ENCODE peak calls at places on chromosome 13, in seven cellular contexts. K, W, P, Z, Y, X and F are unnamed samples.
A peak's percentile ranks its signal among the peaks of the same experiment; 100 is the strongest.

GRCh38 chr13:23427342-23428182 is 5.9 kb downstream of the SACS start:
- DNase-seq in K (peak; percentile 94), W (peak; percentile 90), P (peak; percentile 79), Z (no peak), Y (peak; percentile 25), X (no peak), F (peak; percentile 73)

GRCh38 chr13:71118779-71119364 is 748.1 kb downstream of the DACH1 start:
- DNase-seq in K (no peak), W (no peak), P (no peak), Z (no peak), Y (no peak), X (no peak), F (no peak)

GRCh38 chr13:45180713-45181601 is 19.9 kb downstream of the KCTD4 start:
- DNase-seq in K (no peak), W (no peak), P (no peak), Z (no peak), Y (no peak), X (no peak), F (no peak)

GRCh38 chr13:85441364-85441763 is 357.9 kb downstream of the SLITRK6 start:
- DNase-seq in K (no peak), W (no peak), P (peak; percentile 38), Z (no peak), Y (no peak), X (no peak), F (no peak)

GRCh38 chr13:93230466-93230865 is 3.9 kb downstream of the GPC6 start:
- DNase-seq in K (peak; percentile 85), W (peak; percentile 68), P (no peak), Z (no peak), Y (no peak), X (no peak), F (no peak)

GRCh38 chr13:112443191-112444000 is 67.2 kb downstream of the SPACA7 start:
- DNase-seq in K (no peak), W (no peak), P (no peak), Z (no peak), Y (no peak), X (peak; percentile 41), F (no peak)

GRCh38 chr13:90760639-90761038 is 586.8 kb upstream of the MIR17HG start:
- DNase-seq in K (no peak), W (no peak), P (no peak), Z (no peak), Y (no peak), X (no peak), F (no peak)

GRCh38 chr13:91356919-91357612 is 9.6 kb downstream of the MIR17HG start:
- DNase-seq in K (no peak), W (no peak), P (no peak), Z (no peak), Y (no peak), X (no peak), F (no peak)

GRCh38 chr13:72255908-72256307 is 388.9 kb upstream of the DACH1 start:
- DNase-seq in K (peak; percentile 20), W (no peak), P (peak; percentile 19), Z (no peak), Y (peak; percentile 48), X (peak; percentile 77), F (no peak)

GRCh38 chr13:71242191-71242590 is 624.8 kb downstream of the DACH1 start:
- DNase-seq in K (peak; percentile 11), W (no peak), P (no peak), Z (no peak), Y (no peak), X (no peak), F (no peak)

GRCh38 chr13:36476661-36477060 is 44.4 kb downstream of the CCNA1 start:
- DNase-seq in K (no peak), W (no peak), P (no peak), Z (no peak), Y (no peak), X (no peak), F (no peak)

GRCh38 chr13:38223093-38223492 is 126.6 kb upstream of the UFM1 start:
- DNase-seq in K (peak; percentile 60), W (no peak), P (no peak), Z (no peak), Y (no peak), X (peak; percentile 67), F (no peak)

GRCh38 chr13:58397596-58398387 is 766.2 kb downstream of the PCDH17 start:
- DNase-seq in K (no peak), W (no peak), P (no peak), Z (peak; percentile 21), Y (no peak), X (no peak), F (no peak)

GRCh38 chr13:27437126-27437525 is 12.7 kb downstream of the GTF3A start:
- DNase-seq in K (no peak), W (no peak), P (no peak), Z (no peak), Y (no peak), X (no peak), F (no peak)

GRCh38 chr13:79448413-79448812 is 32.5 kb upstream of the NDFIP2 start:
- DNase-seq in K (no peak), W (no peak), P (no peak), Z (no peak), Y (no peak), X (no peak), F (no peak)

GRCh38 chr13:106661236-106661635 is 93.3 kb upstream of the ARGLU1 start:
- DNase-seq in K (no peak), W (no peak), P (no peak), Z (no peak), Y (no peak), X (no peak), F (no peak)

GRCh38 chr13:48853381-48854102 is 122.2 kb upstream of the FNDC3A start:
- DNase-seq in K (peak; percentile 50), W (peak; percentile 23), P (no peak), Z (no peak), Y (no peak), X (no peak), F (no peak)

GRCh38 chr13:60170414-60170813 is 6.7 kb upstream of the DIAPH3 start:
- DNase-seq in K (no peak), W (no peak), P (no peak), Z (no peak), Y (no peak), X (no peak), F (no peak)

GRCh38 chr13:36858285-36858684 is 39.3 kb downstream of the RFXAP start:
- DNase-seq in K (peak; percentile 74), W (peak; percentile 32), P (peak; percentile 53), Z (no peak), Y (no peak), X (peak; percentile 80), F (peak; percentile 15)

GRCh38 chr13:24119593-24120508 is 40.7 kb upstream of the SPATA13 start:
- DNase-seq in K (peak; percentile 69), W (no peak), P (no peak), Z (no peak), Y (peak; percentile 43), X (peak; percentile 24), F (peak; percentile 13)

GRCh38 chr13:103066079-103066880 is at the start of gene SLC10A2:
- DNase-seq in K (no peak), W (no peak), P (no peak), Z (no peak), Y (no peak), X (no peak), F (no peak)

GRCh38 chr13:110683203-110683883 is 22.6 kb downstream of the CARS2 start:
- DNase-seq in K (peak; percentile 36), W (no peak), P (peak; percentile 49), Z (no peak), Y (peak; percentile 46), X (peak; percentile 6), F (no peak)
- TF ChIP-seq CTCF in K (peak; percentile 40), W (peak; percentile 32), P (peak; percentile 56), Z (peak; percentile 36), Y (peak; percentile 7), X (peak; percentile 37), F (peak; percentile 45)

GRCh38 chr13:99656843-99657506 is 155.7 kb downstream of the TM9SF2 start:
- DNase-seq in K (no peak), W (no peak), P (peak; percentile 8), Z (no peak), Y (no peak), X (no peak), F (no peak)

GRCh38 chr13:99657848-99658265 is 156.6 kb downstream of the TM9SF2 start:
- DNase-seq in K (peak; percentile 28), W (peak; percentile 9), P (peak; percentile 48), Z (peak; percentile 55), Y (peak; percentile 47), X (peak; percentile 32), F (no peak)

GRCh38 chr13:99660101-99660500 is 158.8 kb downstream of the TM9SF2 start:
- DNase-seq in K (no peak), W (no peak), P (no peak), Z (no peak), Y (no peak), X (no peak), F (no peak)

GRCh38 chr13:99659234-99659633 is 158.0 kb downstream of the TM9SF2 start:
- DNase-seq in K (no peak), W (no peak), P (no peak), Z (no peak), Y (no peak), X (peak; percentile 35), F (no peak)

GRCh38 chr13:99658266-99658991 is 157.2 kb downstream of the TM9SF2 start:
- DNase-seq in K (peak; percentile 65), W (peak; percentile 39), P (peak; percentile 64), Z (peak; percentile 67), Y (peak; percentile 48), X (peak; percentile 68), F (no peak)
- H3K4me3 ChIP-seq in K (peak overlapping the region; percentile 41), W (peak overlapping the region; percentile 37), P (peak overlapping the region; percentile 46), Z (peak overlapping the region; percentile 51), Y (peak overlapping the region; percentile 10), X (peak overlapping the region; percentile 7), F (peak overlapping the region; percentile 47)

DNA sequence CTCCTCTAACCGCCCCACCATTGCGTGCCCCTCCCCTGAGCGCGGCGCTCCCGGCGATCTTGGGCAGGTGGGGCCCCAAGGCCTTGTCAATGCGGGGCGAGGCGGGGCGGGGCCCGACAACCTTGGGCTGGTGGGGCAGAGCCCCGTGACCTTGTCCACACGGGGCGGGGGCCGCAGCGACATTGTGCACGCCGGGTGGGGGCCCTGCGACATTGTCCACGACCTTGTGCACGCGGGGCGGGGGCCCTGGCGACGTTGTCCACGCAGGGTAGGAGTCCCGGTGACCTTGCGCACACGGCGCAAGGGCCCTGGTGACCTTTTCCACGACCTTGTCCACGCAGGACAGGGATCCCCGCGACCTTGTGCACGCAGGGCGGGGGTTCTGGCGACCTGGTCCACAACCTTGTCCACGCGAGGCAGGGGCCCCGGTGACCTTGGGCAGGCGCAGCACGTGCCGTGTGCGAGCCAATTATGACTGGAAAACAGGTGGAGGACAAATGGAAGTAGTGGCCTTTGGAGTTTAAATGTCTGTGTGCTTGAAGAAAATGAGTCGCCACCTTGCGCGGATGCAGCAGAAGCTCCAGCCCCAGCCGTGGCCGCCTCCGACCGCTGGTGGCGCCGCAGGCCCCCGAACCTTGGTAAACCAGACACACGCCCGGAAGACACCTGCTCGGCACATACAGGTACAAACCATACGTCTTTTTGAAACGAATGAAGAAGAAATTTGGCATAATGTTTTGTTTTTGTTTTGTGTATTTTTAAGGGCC is 62.6 kb downstream of the LATS2 start:
- DNase-seq in K (no peak), W (no peak), P (no peak), Z (no peak), Y (no peak), X (no peak), F (no peak)
- TF ChIP-seq CTCF in K (no peak), W (no peak), P (no peak), Z (no peak), Y (no peak), X (no peak), F (no peak)

DNA sequence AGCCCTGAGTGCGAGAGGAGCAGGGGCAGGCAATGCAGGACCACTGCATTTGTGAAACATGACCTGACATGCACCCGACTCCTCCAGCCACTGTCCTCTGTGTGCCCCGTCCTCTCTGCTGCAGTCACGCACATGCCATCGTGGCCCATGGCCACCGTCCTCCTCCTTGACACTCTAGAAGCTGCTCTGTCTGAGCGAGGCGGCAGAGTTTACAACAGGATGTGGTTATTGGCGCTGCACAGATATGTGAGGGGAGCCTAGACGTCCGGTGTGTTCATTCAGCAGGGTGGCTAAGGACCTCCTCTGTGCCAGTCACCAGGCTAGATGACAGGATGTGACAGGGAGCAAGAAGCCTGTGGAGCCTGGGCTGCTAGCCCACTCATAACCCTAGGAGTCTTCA is 277.8 kb downstream of the FOXO1 start:
- DNase-seq in K (no peak), W (peak; percentile 35), P (no peak), Z (no peak), Y (no peak), X (no peak), F (no peak)
- H3K4me3 ChIP-seq in K (no peak overlapping the region), W (no peak overlapping the region), P (no peak overlapping the region), Z (no peak overlapping the region), Y (no peak overlapping the region), X (no peak overlapping the region), F (no peak overlapping the region)